ENCODE peak calls at places on chromosomes 7 and 10, in four cellular contexts. Z, A, M and P are unnamed samples.

GRCh38 chr7:129401968-129402860 is 32.0 kb upstream of the STRIP2 start:
- DNase-seq in Z (no peak), A (no peak), M (no peak), P (no peak)

GRCh38 chr10:93420091-93420490 is 62.0 kb downstream of the MYOF start:
- DNase-seq in Z (no peak), A (no peak), M (no peak), P (no peak)

GRCh38 chr10:10941106-10941505 is 76.6 kb upstream of the CELF2 start:
- DNase-seq in Z (no peak), A (no peak), M (no peak), P (no peak)

GRCh38 chr10:58666024-58666423 is 153.4 kb downstream of the BICC1 start:
- DNase-seq in Z (no peak), A (peak), M (no peak), P (no peak)

GRCh38 chr10:85610381-85611092 is 756.1 kb downstream of the GRID1 start:
- DNase-seq in Z (no peak), A (no peak), M (no peak), P (no peak)

GRCh38 chr7:155753446-155753965 is 58.8 kb downstream of the SHH start:
- DNase-seq in Z (no peak), A (no peak), M (no peak), P (no peak)

GRCh38 chr10:86964061-86964846 is 4.0 kb upstream of the ADIRF start:
- DNase-seq in Z (no peak), A (peak), M (no peak), P (no peak)

GRCh38 chr10:47349516-47349915 is 1.4 kb downstream of the RBP3 start:
- DNase-seq in Z (no peak), A (no peak), M (no peak), P (no peak)

GRCh38 chr7:109322833-109323232 is 753.2 kb downstream of the DNAJB9 start:
- DNase-seq in Z (no peak), A (no peak), M (no peak), P (no peak)

GRCh38 chr10:32957341-32958084 is 517 bp downstream of the ITGB1 start:
- DNase-seq in Z (no peak), A (peak), M (no peak), P (peak)

GRCh38 chr7:139358541-139359365 is 941 bp upstream of the LUC7L2 start:
- DNase-seq in Z (peak), A (no peak), M (peak), P (peak)

GRCh38 chr7:114539575-114539974 is 125.0 kb downstream of the FOXP2 start:
- DNase-seq in Z (no peak), A (no peak), M (no peak), P (peak)

GRCh38 chr10:77713506-77714280 is 76.1 kb upstream of the KCNMA1 start:
- DNase-seq in Z (no peak), A (no peak), M (no peak), P (no peak)

GRCh38 chr7:144908324-144908723 is 72.5 kb upstream of the TPK1 start:
- DNase-seq in Z (no peak), A (no peak), M (no peak), P (no peak)

GRCh38 chr10:114163062-114163861 is 10.7 kb downstream of the CCDC186 start:
- DNase-seq in Z (no peak), A (no peak), M (no peak), P (no peak)

GRCh38 chr7:32472015-32472414 is 18.2 kb downstream of the LSM5 start:
- DNase-seq in Z (no peak), A (no peak), M (no peak), P (no peak)

GRCh38 chr10:99461230-99461629 is 30.8 kb upstream of the GOT1 start:
- DNase-seq in Z (no peak), A (no peak), M (no peak), P (peak)